ENCODE peak calls at places on chromosome 10, in five cellular contexts. L is IMR-90, I is NCI-H345, C is psoas muscle, X is activated T-cell treated with anti-CD3 and anti-CD28 coated beads for 1 hour. Q is an unnamed sample.

GRCh38 chr10:47261556-47261955 is 38.4 kb upstream of the GDF10 start:
- DNase-seq in L (no peak), I (no peak), C (no peak), X (no peak), Q (no peak)

GRCh38 chr10:48604408-48605263 is at the start of gene ARHGAP22:
- DNase-seq in L (peak; percentile 29), I (peak; percentile 11), C (peak; percentile 74), X (no peak), Q (no peak)

GRCh38 chr10:128011059-128011979 is 104.4 kb downstream of the PTPRE start:
- DNase-seq in L (peak; percentile 44), I (peak; percentile 58), C (peak; percentile 82), X (peak; percentile 88), Q (peak; percentile 26)

GRCh38 chr10:70910486-70911350 is 22.4 kb upstream of the PCBD1 start:
- DNase-seq in L (no peak), I (no peak), C (no peak), X (no peak), Q (no peak)

GRCh38 chr10:17212802-17213204 is 11.3 kb upstream of the TRDMT1 start:
- DNase-seq in L (no peak), I (no peak), C (no peak), X (no peak), Q (no peak)

GRCh38 chr10:79244841-79245504 is 102.3 kb upstream of the PPIF start:
- DNase-seq in L (no peak), I (no peak), C (no peak), X (no peak), Q (no peak)

GRCh38 chr10:30818854-30819253 is 189.3 kb upstream of the LYZL2 start:
- DNase-seq in L (no peak), I (no peak), C (peak; percentile 55), X (no peak), Q (no peak)

GRCh38 chr10:62183442-62183841 is 85.2 kb downstream of the RTKN2 start:
- DNase-seq in L (no peak), I (no peak), C (no peak), X (no peak), Q (no peak)

GRCh38 chr10:9550810-9551209 is 1466.9 kb upstream of the CELF2 start:
- DNase-seq in L (no peak), I (no peak), C (no peak), X (no peak), Q (no peak)

GRCh38 chr10:43160067-43160918 is 22.0 kb downstream of the CSGALNACT2 start:
- DNase-seq in L (peak; percentile 90), I (no peak), C (no peak), X (no peak), Q (no peak)

Q was measured in DMS79 treated with DMSO at 0.1 percent for 48 hours.